ENCODE peak calls at places on chromosomes 4 and X, in five cellular contexts. K, L, B, J and X are unnamed samples.

GRCh38 chr4:142824368-142824767 is 21.7 kb downstream of the INPP4B start:
- DNase-seq in J (no peak), K (no peak), B (peak), L (no peak), X (no peak)

GRCh38 chr4:3073158-3074077 is 920 bp downstream of the HTT-AS start:
- DNase-seq in L (no peak), B (no peak), K (no peak), J (no peak), X (peak)

GRCh38 chr4:106315476-106315967 is 487 bp downstream of the TBCK start:
- DNase-seq in K (no peak), J (peak), L (no peak), B (peak), X (peak)

GRCh38 chr4:118905546-118905945 is 16.9 kb downstream of the SYNPO2 start:
- DNase-seq in J (no peak), B (peak), K (no peak), L (no peak), X (no peak)

GRCh38 chrX:137431693-137432488 is 134.0 kb upstream of the ZIC3 start:
- DNase-seq in L (no peak), J (no peak), K (no peak), B (no peak), X (no peak)

GRCh38 chr4:164716901-164717300 is 37.0 kb upstream of the SMIM31 start:
- DNase-seq in J (no peak), B (no peak), K (peak), L (no peak), X (peak)

GRCh38 chr4:141066690-141067089 is 66.6 kb downstream of the RNF150 start:
- DNase-seq in K (no peak), J (no peak), L (no peak), B (no peak), X (no peak)

GRCh38 chrX:153366119-153366518 is 32.2 kb downstream of the ZNF275 start:
- DNase-seq in L (no peak), K (no peak), J (no peak), B (no peak), X (no peak)

GRCh38 chrX:150690126-150690525 is 3.1 kb upstream of the MTMR1 start:
- DNase-seq in J (no peak), K (peak), L (no peak), B (peak), X (no peak)

GRCh38 chr4:163681208-163681821 is 186.8 kb downstream of the TMA16 start:
- DNase-seq in B (peak), K (peak), L (no peak), J (peak), X (peak)

GRCh38 chrX:19958530-19959486 is 32.1 kb downstream of the BCLAF3 start:
- DNase-seq in L (no peak), J (no peak), K (peak), B (peak), X (peak)

GRCh38 chr4:93313207-93313606 is 515.3 kb upstream of the ATOH1 start:
- DNase-seq in B (peak), L (no peak), J (no peak), K (no peak), X (no peak)

GRCh38 chr4:113788888-113789287 is 27.4 kb upstream of the CAMK2D start:
- DNase-seq in B (no peak), L (no peak), K (no peak), J (no peak), X (no peak)

GRCh38 chr4:145935253-145936141 is 3.1 kb downstream of the ZNF827 start:
- DNase-seq in B (no peak), K (peak), J (no peak), L (no peak), X (peak)

GRCh38 chrX:24774650-24775049 is 80.9 kb downstream of the POLA1 start:
- DNase-seq in K (no peak), J (no peak), B (no peak), L (no peak), X (no peak)

GRCh38 chrX:130173190-130173895 is 1.6 kb downstream of the RAB33A start:
- DNase-seq in L (no peak), J (peak), K (no peak), B (peak), X (no peak)

GRCh38 chrX:119417842-119418241 is 18.7 kb downstream of the SLC25A43 start:
- DNase-seq in B (no peak), L (no peak), J (no peak), K (peak), X (peak)
- TF ChIP-seq RFX5 in B (no peak), L (no peak), J (no peak), K (no peak), X (no peak)

GRCh38 chr4:4605849-4606248 is 64.0 kb upstream of the STX18 start:
- DNase-seq in J (no peak), B (no peak), L (no peak), K (no peak), X (no peak)
- TF ChIP-seq RFX5 in J (no peak), B (no peak), L (no peak), K (no peak), X (no peak)

DNA sequence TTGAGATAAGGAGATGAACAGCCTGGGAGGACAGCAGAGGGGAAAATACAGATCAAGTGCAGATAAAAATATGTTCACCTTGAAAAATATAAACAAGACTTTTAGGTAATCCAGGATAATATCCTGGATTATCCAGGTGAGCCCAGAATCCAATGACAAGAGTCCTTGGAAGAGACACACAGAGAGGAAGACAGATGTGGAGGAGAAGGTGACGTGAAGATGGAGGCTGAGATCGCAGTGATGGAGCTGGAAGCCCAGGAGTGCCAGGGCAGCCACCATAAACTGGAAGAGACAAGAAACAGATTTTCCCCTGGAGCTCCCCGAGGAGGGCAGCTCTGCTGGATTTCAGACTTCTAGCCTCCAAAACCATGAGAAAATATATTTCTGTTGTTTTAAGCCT is 230.7 kb downstream of the UNC5C start:
- DNase-seq in B (no peak), K (no peak), J (no peak), L (no peak), X (no peak)
- TF ChIP-seq RFX5 in B (no peak), K (no peak), J (no peak), L (no peak), X (no peak)

GRCh38 chr4:182204042-182204441 is 39.2 kb upstream of the TENM3 start:
- DNase-seq in L (no peak), B (no peak), K (no peak), J (no peak), X (no peak)
- TF ChIP-seq RFX5 in L (no peak), B (no peak), K (no peak), J (no peak), X (no peak)

GRCh38 chrX:8815460-8816065 is 14.4 kb upstream of the FAM9A start:
- DNase-seq in J (peak), B (peak), L (no peak), K (peak), X (peak)

GRCh38 chrX:8823698-8824097 is 22.5 kb upstream of the FAM9A start:
- DNase-seq in B (no peak), J (no peak), L (no peak), K (no peak), X (no peak)

GRCh38 chrX:8820910-8821527 is 19.8 kb upstream of the FAM9A start:
- DNase-seq in J (no peak), L (peak), K (peak), B (peak), X (no peak)
- TF ChIP-seq RFX5 in J (no peak), L (no peak), K (no peak), B (no peak), X (no peak)

DNA sequence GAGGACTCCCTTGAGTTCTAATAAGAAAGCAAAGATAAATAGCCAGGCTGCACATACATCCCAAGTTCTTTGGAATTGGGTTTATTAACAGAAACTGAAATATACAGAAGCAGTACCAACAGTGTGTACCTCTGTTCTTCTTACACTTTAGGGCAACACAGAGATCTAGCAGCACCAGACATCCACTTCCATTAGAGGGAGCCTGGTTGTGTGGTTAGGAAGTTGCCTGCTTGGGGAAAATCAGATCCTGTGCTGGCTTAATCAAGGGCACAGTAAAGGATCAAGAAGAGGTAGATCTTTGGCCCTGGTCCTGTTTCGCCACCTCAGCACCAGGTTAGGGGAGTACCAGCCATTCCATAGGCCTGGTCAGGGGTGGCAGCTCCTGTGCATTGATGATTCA is 231.1 kb upstream of the ARHGAP24 start:
- DNase-seq in K (no peak), B (no peak), J (no peak), L (no peak), X (no peak)
- TF ChIP-seq RFX5 in K (no peak), B (no peak), J (no peak), L (no peak), X (no peak)

DNA sequence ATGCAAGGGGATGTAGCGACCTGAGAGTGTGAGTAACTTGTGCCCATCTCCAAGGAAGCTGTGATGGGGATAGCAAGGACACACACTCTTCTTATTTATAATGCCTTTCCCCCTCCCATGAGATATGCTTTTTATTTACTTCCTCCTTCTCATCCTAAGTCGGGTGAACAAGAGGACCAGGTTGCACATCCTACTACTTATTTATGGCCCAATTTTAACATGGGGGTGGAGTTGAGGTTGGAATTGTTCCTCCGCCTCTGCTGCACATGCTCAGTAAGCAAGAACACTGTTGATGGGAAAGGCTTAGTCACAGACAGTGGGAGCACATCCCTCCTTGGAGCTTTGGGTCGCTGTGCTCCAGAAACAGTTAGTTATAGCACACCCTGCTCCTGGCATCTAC is 15.3 kb upstream of the TLR8 start:
- DNase-seq in K (no peak), J (no peak), B (no peak), L (no peak), X (no peak)
- TF ChIP-seq RFX5 in K (no peak), J (no peak), B (no peak), L (no peak), X (no peak)

GRCh38 chr4:183797445-183798248 is 107.5 kb upstream of the STOX2 start:
- DNase-seq in L (no peak), K (peak), J (no peak), B (no peak), X (no peak)
- TF ChIP-seq RFX5 in L (no peak), K (no peak), J (no peak), B (no peak), X (no peak)

DNA sequence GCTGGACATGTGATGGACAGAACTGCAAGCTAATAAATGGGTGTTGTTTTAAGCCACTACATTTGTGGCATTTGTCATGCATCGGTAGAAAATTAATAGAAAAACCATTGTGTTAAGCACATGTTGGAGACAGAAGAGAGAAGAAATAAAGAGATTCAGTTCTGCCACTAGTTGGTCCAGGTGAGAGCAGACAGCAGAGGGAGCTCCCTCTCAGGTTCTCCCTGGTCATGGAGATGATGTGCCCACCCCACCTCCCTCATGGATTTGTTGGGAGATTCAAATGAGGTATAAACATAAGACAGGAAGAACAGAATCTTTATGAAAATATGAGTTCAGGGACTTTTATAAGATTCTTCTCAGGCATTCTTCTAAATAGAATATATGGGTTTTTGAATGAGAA is 36.8 kb upstream of the OCIAD2 start:
- DNase-seq in B (no peak), L (no peak), J (no peak), K (peak), X (peak)
- TF ChIP-seq RFX5 in B (no peak), L (no peak), J (no peak), K (no peak), X (no peak)

DNA sequence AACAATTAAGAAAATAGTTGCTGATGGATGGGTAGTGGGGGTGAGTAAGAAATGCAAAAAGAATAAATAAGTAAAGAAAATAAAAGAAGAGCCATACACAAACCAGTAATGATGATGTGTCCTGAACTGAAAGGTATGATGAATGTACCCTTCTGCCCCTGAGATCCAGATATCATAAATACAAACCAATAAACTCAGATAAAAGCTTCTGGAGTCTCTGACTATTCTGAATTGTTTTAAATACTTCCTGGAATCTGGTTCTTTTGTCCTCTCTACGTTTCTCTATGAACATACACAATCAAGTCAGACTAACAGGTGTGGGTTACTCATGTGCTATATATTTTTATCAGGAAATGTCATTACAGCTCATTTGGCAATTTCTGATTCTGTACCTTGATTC is 153.4 kb downstream of the PPP1R2C start:
- DNase-seq in L (no peak), J (no peak), B (no peak), K (no peak), X (no peak)
- TF ChIP-seq RFX5 in L (no peak), J (no peak), B (no peak), K (no peak), X (no peak)